ENCODE peak calls at places on chromosomes 3 and 15, in five cellular contexts. One of them, this sample, is unnamed.

GRCh38 chr15:51377038-51377761 is 35.7 kb downstream of the GLDN start:
- DNase-seq in stimulated activated CD8-positive, alpha-beta memory T cell treated with anti-CD3 and anti-CD28 coated beads, Interleukin-7, amount 100 ng/mL, for 1 hour: no peak
- DNase-seq in left ventricle myocardium inferior: no peak
- DNase-seq in B cell: no peak
- DNase-seq in HFF-Myc: peak
- DNase-seq in this sample: no peak

GRCh38 chr15:74040115-74040850 is 42.1 kb downstream of the GOLGA6A start:
- DNase-seq in stimulated activated CD8-positive, alpha-beta memory T cell treated with anti-CD3 and anti-CD28 coated beads, Interleukin-7, amount 100 ng/mL, for 1 hour: no peak
- DNase-seq in left ventricle myocardium inferior: peak
- DNase-seq in B cell: no peak
- DNase-seq in HFF-Myc: peak
- DNase-seq in this sample: peak

GRCh38 chr3:69628956-69629355 is 110.3 kb upstream of the MITF start:
- DNase-seq in stimulated activated CD8-positive, alpha-beta memory T cell treated with anti-CD3 and anti-CD28 coated beads, Interleukin-7, amount 100 ng/mL, for 1 hour: no peak
- DNase-seq in left ventricle myocardium inferior: no peak
- DNase-seq in B cell: no peak
- DNase-seq in HFF-Myc: no peak
- DNase-seq in this sample: no peak

GRCh38 chr3:175646865-175647264 is 787.7 kb downstream of the NAALADL2 start:
- DNase-seq in stimulated activated CD8-positive, alpha-beta memory T cell treated with anti-CD3 and anti-CD28 coated beads, Interleukin-7, amount 100 ng/mL, for 1 hour: no peak
- DNase-seq in left ventricle myocardium inferior: no peak
- DNase-seq in B cell: no peak
- DNase-seq in HFF-Myc: no peak
- DNase-seq in this sample: no peak

GRCh38 chr3:185115371-185115770 is 37.5 kb downstream of the C3orf70 start:
- DNase-seq in stimulated activated CD8-positive, alpha-beta memory T cell treated with anti-CD3 and anti-CD28 coated beads, Interleukin-7, amount 100 ng/mL, for 1 hour: no peak
- DNase-seq in left ventricle myocardium inferior: no peak
- DNase-seq in B cell: no peak
- DNase-seq in HFF-Myc: no peak
- DNase-seq in this sample: no peak

GRCh38 chr3:13879946-13880810 is at the start of gene WNT7A:
- DNase-seq in stimulated activated CD8-positive, alpha-beta memory T cell treated with anti-CD3 and anti-CD28 coated beads, Interleukin-7, amount 100 ng/mL, for 1 hour: no peak
- DNase-seq in left ventricle myocardium inferior: no peak
- DNase-seq in B cell: peak
- DNase-seq in HFF-Myc: no peak
- DNase-seq in this sample: peak

GRCh38 chr3:186700267-186700666 is 16.9 kb upstream of the KNG1 start:
- DNase-seq in stimulated activated CD8-positive, alpha-beta memory T cell treated with anti-CD3 and anti-CD28 coated beads, Interleukin-7, amount 100 ng/mL, for 1 hour: no peak
- DNase-seq in left ventricle myocardium inferior: no peak
- DNase-seq in B cell: no peak
- DNase-seq in HFF-Myc: no peak
- DNase-seq in this sample: no peak

GRCh38 chr3:125068265-125068664 is 12.5 kb upstream of the HEG1 start:
- DNase-seq in stimulated activated CD8-positive, alpha-beta memory T cell treated with anti-CD3 and anti-CD28 coated beads, Interleukin-7, amount 100 ng/mL, for 1 hour: no peak
- DNase-seq in left ventricle myocardium inferior: no peak
- DNase-seq in B cell: no peak
- DNase-seq in HFF-Myc: no peak
- DNase-seq in this sample: no peak

GRCh38 chr15:51071609-51072008 is 23.1 kb downstream of the TNFAIP8L3 start:
- DNase-seq in stimulated activated CD8-positive, alpha-beta memory T cell treated with anti-CD3 and anti-CD28 coated beads, Interleukin-7, amount 100 ng/mL, for 1 hour: no peak
- DNase-seq in left ventricle myocardium inferior: no peak
- DNase-seq in B cell: no peak
- DNase-seq in HFF-Myc: no peak
- DNase-seq in this sample: no peak

GRCh38 chr3:187801152-187801551 is 55.9 kb upstream of the BCL6 start:
- DNase-seq in stimulated activated CD8-positive, alpha-beta memory T cell treated with anti-CD3 and anti-CD28 coated beads, Interleukin-7, amount 100 ng/mL, for 1 hour: no peak
- DNase-seq in left ventricle myocardium inferior: no peak
- DNase-seq in B cell: no peak
- DNase-seq in HFF-Myc: no peak
- DNase-seq in this sample: no peak

GRCh38 chr15:65980824-65981456 is 111.6 kb downstream of the RAB11A start:
- DNase-seq in stimulated activated CD8-positive, alpha-beta memory T cell treated with anti-CD3 and anti-CD28 coated beads, Interleukin-7, amount 100 ng/mL, for 1 hour: no peak
- DNase-seq in left ventricle myocardium inferior: peak
- DNase-seq in B cell: no peak
- DNase-seq in HFF-Myc: peak
- DNase-seq in this sample: no peak

GRCh38 chr15:72489943-72490554 is 15.9 kb downstream of the ARIH1 start:
- DNase-seq in stimulated activated CD8-positive, alpha-beta memory T cell treated with anti-CD3 and anti-CD28 coated beads, Interleukin-7, amount 100 ng/mL, for 1 hour: no peak
- DNase-seq in left ventricle myocardium inferior: no peak
- DNase-seq in B cell: no peak
- DNase-seq in HFF-Myc: no peak
- DNase-seq in this sample: no peak

GRCh38 chr15:22949074-22949547 is 31.1 kb downstream of the CYFIP1 start:
- DNase-seq in stimulated activated CD8-positive, alpha-beta memory T cell treated with anti-CD3 and anti-CD28 coated beads, Interleukin-7, amount 100 ng/mL, for 1 hour: no peak
- DNase-seq in left ventricle myocardium inferior: peak
- DNase-seq in B cell: peak
- DNase-seq in HFF-Myc: peak
- DNase-seq in this sample: peak

GRCh38 chr3:101077361-101078011 is 84.3 kb upstream of the ABI3BP start:
- DNase-seq in stimulated activated CD8-positive, alpha-beta memory T cell treated with anti-CD3 and anti-CD28 coated beads, Interleukin-7, amount 100 ng/mL, for 1 hour: no peak
- DNase-seq in left ventricle myocardium inferior: no peak
- DNase-seq in B cell: no peak
- DNase-seq in HFF-Myc: no peak
- DNase-seq in this sample: no peak

GRCh38 chr3:58150800-58151199 is 60.0 kb downstream of the DNASE1L3 start:
- DNase-seq in stimulated activated CD8-positive, alpha-beta memory T cell treated with anti-CD3 and anti-CD28 coated beads, Interleukin-7, amount 100 ng/mL, for 1 hour: no peak
- DNase-seq in left ventricle myocardium inferior: no peak
- DNase-seq in B cell: no peak
- DNase-seq in HFF-Myc: no peak
- DNase-seq in this sample: peak

GRCh38 chr3:146273721-146274407 is 23.0 kb upstream of the PLSCR4 start:
- DNase-seq in stimulated activated CD8-positive, alpha-beta memory T cell treated with anti-CD3 and anti-CD28 coated beads, Interleukin-7, amount 100 ng/mL, for 1 hour: no peak
- DNase-seq in left ventricle myocardium inferior: no peak
- DNase-seq in B cell: no peak
- DNase-seq in HFF-Myc: no peak
- DNase-seq in this sample: no peak

GRCh38 chr3:105801397-105801796 is 67.4 kb downstream of the CBLB start:
- DNase-seq in stimulated activated CD8-positive, alpha-beta memory T cell treated with anti-CD3 and anti-CD28 coated beads, Interleukin-7, amount 100 ng/mL, for 1 hour: no peak
- DNase-seq in left ventricle myocardium inferior: no peak
- DNase-seq in B cell: peak
- DNase-seq in HFF-Myc: no peak
- DNase-seq in this sample: no peak

GRCh38 chr15:40108061-40108854 is 421 bp downstream of the BMF start:
- DNase-seq in stimulated activated CD8-positive, alpha-beta memory T cell treated with anti-CD3 and anti-CD28 coated beads, Interleukin-7, amount 100 ng/mL, for 1 hour: no peak
- DNase-seq in left ventricle myocardium inferior: peak
- DNase-seq in B cell: peak
- DNase-seq in HFF-Myc: no peak
- DNase-seq in this sample: peak

GRCh38 chr3:42670670-42671069 is 14.7 kb upstream of the KLHL40 start:
- DNase-seq in stimulated activated CD8-positive, alpha-beta memory T cell treated with anti-CD3 and anti-CD28 coated beads, Interleukin-7, amount 100 ng/mL, for 1 hour: no peak
- DNase-seq in left ventricle myocardium inferior: no peak
- DNase-seq in B cell: no peak
- DNase-seq in HFF-Myc: no peak
- DNase-seq in this sample: no peak